ENCODE peak calls at places on chromosome 22, in ten cellular contexts. One of them, this sample, is unnamed.
A peak's percentile ranks its signal among the peaks of the same experiment; 100 is the strongest.

GRCh38 chr22:46267431-46268279 is at the start of gene TTC38:
- DNase-seq in GM23248: peak; percentile 87
- DNase-seq in thoracic aorta: peak; percentile 64
- DNase-seq in mammary epithelial cell: peak; percentile 68
- DNase-seq in colonic mucosa: peak; percentile 96
- DNase-seq in aorta: peak; percentile 96
- DNase-seq in heart right ventricle: peak; percentile 96
- DNase-seq in ovary: peak; percentile 91
- DNase-seq in cardiac muscle cell: peak; percentile 90
- DNase-seq in spleen: peak; percentile 94
- DNase-seq in this sample: no peak

GRCh38 chr22:43053176-43053575 is 36.0 kb downstream of the TTLL1 start:
- DNase-seq in aorta: no peak
- DNase-seq in ovary: no peak
- DNase-seq in thoracic aorta: no peak
- DNase-seq in spleen: no peak
- DNase-seq in mammary epithelial cell: no peak
- DNase-seq in GM23248: no peak
- DNase-seq in heart right ventricle: no peak
- DNase-seq in colonic mucosa: no peak
- DNase-seq in cardiac muscle cell: no peak
- DNase-seq in this sample: peak; percentile 37

GRCh38 chr22:41579997-41580355 is 9.7 kb downstream of the PMM1 start:
- DNase-seq in thoracic aorta: no peak
- DNase-seq in aorta: no peak
- DNase-seq in ovary: no peak
- DNase-seq in cardiac muscle cell: no peak
- DNase-seq in spleen: no peak
- DNase-seq in colonic mucosa: no peak
- DNase-seq in heart right ventricle: no peak
- DNase-seq in mammary epithelial cell: no peak
- DNase-seq in GM23248: no peak
- DNase-seq in this sample: no peak

GRCh38 chr22:35126993-35127392 is 61.0 kb downstream of the ISX start:
- DNase-seq in GM23248: no peak
- DNase-seq in ovary: no peak
- DNase-seq in thoracic aorta: no peak
- DNase-seq in mammary epithelial cell: no peak
- DNase-seq in colonic mucosa: no peak
- DNase-seq in cardiac muscle cell: no peak
- DNase-seq in heart right ventricle: no peak
- DNase-seq in aorta: no peak
- DNase-seq in spleen: no peak
- DNase-seq in this sample: no peak

GRCh38 chr22:45631140-45631539 is 40.5 kb upstream of the ATXN10 start:
- DNase-seq in mammary epithelial cell: no peak
- DNase-seq in ovary: no peak
- DNase-seq in cardiac muscle cell: no peak
- DNase-seq in spleen: peak; percentile 25
- DNase-seq in aorta: no peak
- DNase-seq in thoracic aorta: no peak
- DNase-seq in heart right ventricle: no peak
- DNase-seq in colonic mucosa: no peak
- DNase-seq in GM23248: no peak
- DNase-seq in this sample: no peak

GRCh38 chr22:36087784-36088183 is 59.2 kb upstream of the RBFOX2 start:
- DNase-seq in colonic mucosa: no peak
- DNase-seq in heart right ventricle: no peak
- DNase-seq in ovary: no peak
- DNase-seq in aorta: no peak
- DNase-seq in thoracic aorta: no peak
- DNase-seq in spleen: no peak
- DNase-seq in mammary epithelial cell: no peak
- DNase-seq in GM23248: no peak
- DNase-seq in cardiac muscle cell: no peak
- DNase-seq in this sample: no peak

GRCh38 chr22:38871360-38872171 is 450 bp downstream of the CBX6 start:
- DNase-seq in cardiac muscle cell: peak; percentile 25
- DNase-seq in GM23248: peak; percentile 64
- DNase-seq in spleen: peak; percentile 85
- DNase-seq in mammary epithelial cell: peak; percentile 25
- DNase-seq in heart right ventricle: no peak
- DNase-seq in aorta: no peak
- DNase-seq in ovary: peak; percentile 47
- DNase-seq in colonic mucosa: no peak
- DNase-seq in thoracic aorta: no peak
- DNase-seq in this sample: no peak

GRCh38 chr22:31866918-31867317 is 77.4 kb upstream of the YWHAH start:
- DNase-seq in heart right ventricle: no peak
- DNase-seq in ovary: no peak
- DNase-seq in cardiac muscle cell: no peak
- DNase-seq in colonic mucosa: no peak
- DNase-seq in spleen: no peak
- DNase-seq in GM23248: no peak
- DNase-seq in thoracic aorta: no peak
- DNase-seq in mammary epithelial cell: no peak
- DNase-seq in aorta: no peak
- DNase-seq in this sample: no peak

DNA sequence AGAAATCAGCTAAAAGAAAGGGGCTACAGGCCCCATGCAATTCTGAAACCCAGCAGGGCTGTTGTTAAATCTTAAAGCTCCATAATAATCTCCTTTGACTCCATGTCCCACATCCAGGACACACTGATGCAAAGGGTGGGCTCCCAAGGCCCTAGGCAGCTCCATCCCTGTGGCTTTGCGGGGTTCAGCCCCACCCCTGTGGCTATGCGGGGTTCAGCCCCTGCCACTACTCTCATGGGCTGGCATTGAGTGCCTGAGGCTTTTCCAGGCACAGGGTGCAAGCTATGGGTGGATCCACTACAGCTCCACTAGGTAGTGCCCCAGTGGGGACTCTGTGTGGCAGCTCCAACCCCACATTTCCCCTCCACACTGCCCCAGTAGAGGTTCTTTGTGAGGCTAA is 8.7 kb upstream of the ZNF280A start:
- DNase-seq in heart right ventricle: no peak
- DNase-seq in ovary: no peak
- DNase-seq in colonic mucosa: no peak
- DNase-seq in aorta: no peak
- DNase-seq in thoracic aorta: no peak
- DNase-seq in cardiac muscle cell: no peak
- DNase-seq in spleen: no peak
- DNase-seq in mammary epithelial cell: no peak
- DNase-seq in GM23248: no peak
- DNase-seq in this sample: no peak
- H3K4me1 ChIP-seq in heart right ventricle: no peaks in the 10 kb centered on the region
- H3K4me1 ChIP-seq in ovary: no peaks in the 10 kb centered on the region
- H3K4me1 ChIP-seq in colonic mucosa: no peaks in the 10 kb centered on the region
- H3K4me1 ChIP-seq in aorta: no peaks in the 10 kb centered on the region
- H3K4me1 ChIP-seq in thoracic aorta: no peaks in the 10 kb centered on the region
- H3K4me1 ChIP-seq in cardiac muscle cell: no peaks in the 10 kb centered on the region
- H3K4me1 ChIP-seq in spleen: no peaks in the 10 kb centered on the region
- H3K4me1 ChIP-seq in mammary epithelial cell: no peaks in the 10 kb centered on the region
- H3K4me1 ChIP-seq in GM23248: no peaks in the 10 kb centered on the region
- H3K4me1 ChIP-seq in this sample: no peaks in the 10 kb centered on the region

GRCh38 chr22:20173720-20174119 is 22.9 kb upstream of the CCDC188 start:
- DNase-seq in GM23248: no peak
- DNase-seq in spleen: no peak
- DNase-seq in cardiac muscle cell: no peak
- DNase-seq in mammary epithelial cell: no peak
- DNase-seq in ovary: no peak
- DNase-seq in thoracic aorta: no peak
- DNase-seq in colonic mucosa: no peak
- DNase-seq in aorta: no peak
- DNase-seq in heart right ventricle: no peak
- DNase-seq in this sample: no peak

GRCh38 chr22:20176421-20177060 is 25.7 kb upstream of the CCDC188 start:
- DNase-seq in aorta: no peak
- DNase-seq in mammary epithelial cell: no peak
- DNase-seq in colonic mucosa: no peak
- DNase-seq in GM23248: no peak
- DNase-seq in thoracic aorta: no peak
- DNase-seq in cardiac muscle cell: no peak
- DNase-seq in heart right ventricle: no peak
- DNase-seq in ovary: no peak
- DNase-seq in spleen: no peak
- DNase-seq in this sample: no peak

GRCh38 chr22:20177217-20177911 is 26.5 kb upstream of the CCDC188 start:
- DNase-seq in cardiac muscle cell: no peak
- DNase-seq in GM23248: no peak
- DNase-seq in spleen: no peak
- DNase-seq in ovary: no peak
- DNase-seq in colonic mucosa: no peak
- DNase-seq in mammary epithelial cell: no peak
- DNase-seq in thoracic aorta: no peak
- DNase-seq in aorta: no peak
- DNase-seq in heart right ventricle: no peak
- DNase-seq in this sample: no peak

GRCh38 chr22:20174785-20175596 is 24.1 kb upstream of the CCDC188 start:
- DNase-seq in thoracic aorta: no peak
- DNase-seq in spleen: no peak
- DNase-seq in GM23248: peak; percentile 25
- DNase-seq in mammary epithelial cell: no peak
- DNase-seq in cardiac muscle cell: peak; percentile 13
- DNase-seq in heart right ventricle: no peak
- DNase-seq in ovary: no peak
- DNase-seq in colonic mucosa: no peak
- DNase-seq in aorta: no peak
- DNase-seq in this sample: no peak

DNA sequence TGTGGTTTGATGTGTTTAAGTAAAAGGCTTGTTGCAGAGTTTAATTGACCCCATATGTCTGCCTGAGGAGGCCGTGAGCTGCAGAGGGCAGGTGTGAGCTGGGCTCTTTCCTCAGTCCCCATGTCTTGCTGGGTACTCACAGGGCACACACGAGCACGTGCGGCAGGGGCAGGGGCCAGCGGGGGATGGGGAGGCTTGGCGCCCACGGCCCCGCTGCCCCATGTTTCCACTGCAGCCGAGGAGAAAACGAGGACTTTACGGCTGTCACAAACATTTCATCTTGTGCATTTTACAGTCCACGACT is 24.7 kb upstream of the CCDC188 start:
- DNase-seq in heart right ventricle: no peak
- DNase-seq in thoracic aorta: no peak
- DNase-seq in aorta: no peak
- DNase-seq in GM23248: peak; percentile 25
- DNase-seq in cardiac muscle cell: no peak
- DNase-seq in spleen: no peak
- DNase-seq in mammary epithelial cell: no peak
- DNase-seq in colonic mucosa: no peak
- DNase-seq in ovary: no peak
- DNase-seq in this sample: no peak
- H3K36me3 ChIP-seq in heart right ventricle: no peaks in the 10 kb centered on the region
- H3K36me3 ChIP-seq in thoracic aorta: no peaks in the 10 kb centered on the region
- H3K36me3 ChIP-seq in aorta: no peaks in the 10 kb centered on the region
- H3K36me3 ChIP-seq in GM23248: no peaks in the 10 kb centered on the region
- H3K36me3 ChIP-seq in cardiac muscle cell: no peaks in the 10 kb centered on the region
- H3K36me3 ChIP-seq in spleen: no peaks in the 10 kb centered on the region
- H3K36me3 ChIP-seq in mammary epithelial cell: no peaks in the 10 kb centered on the region
- H3K36me3 ChIP-seq in colonic mucosa: no peaks in the 10 kb centered on the region
- H3K36me3 ChIP-seq in ovary: no peaks in the 10 kb centered on the region
- H3K36me3 ChIP-seq in this sample: no peaks in the 10 kb centered on the region

DNA sequence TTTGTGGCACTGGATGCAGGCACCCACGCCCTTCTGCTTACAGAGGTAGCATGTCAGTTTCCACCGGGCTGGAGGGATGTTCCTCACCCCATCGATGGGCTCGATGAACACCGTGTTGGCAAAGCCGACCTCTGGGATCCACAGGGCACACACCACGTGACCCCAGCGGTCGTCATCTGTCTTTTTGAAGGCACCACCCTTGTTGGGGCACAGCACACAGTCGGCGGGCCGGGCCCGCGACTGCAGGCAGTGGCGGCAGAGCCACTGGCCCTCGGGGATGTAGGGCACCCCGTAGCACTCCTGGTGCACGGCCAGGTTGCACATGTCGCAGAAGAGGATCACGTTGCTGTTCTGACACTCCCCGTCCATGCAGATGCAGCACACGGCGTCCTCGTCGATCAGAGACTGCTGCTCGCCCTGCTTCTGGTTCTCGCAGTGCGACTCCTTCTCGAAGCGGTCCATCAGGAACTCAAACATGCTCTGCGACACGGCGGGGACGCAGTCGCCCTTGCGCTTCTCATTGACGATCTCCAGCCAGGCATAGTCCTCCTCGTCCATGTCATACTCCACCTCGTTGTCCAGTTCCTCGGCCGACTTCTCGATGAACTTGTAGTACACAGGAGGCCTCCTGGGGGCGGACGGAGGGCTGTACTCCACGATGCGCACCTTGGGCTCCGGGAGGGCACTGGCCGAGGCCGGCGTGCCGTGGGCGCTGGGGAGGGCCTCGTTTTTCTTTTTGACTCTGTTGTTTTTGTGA is 4.2 kb downstream of the BRD1 start:
- DNase-seq in thoracic aorta: no peak
- DNase-seq in GM23248: no peak
- DNase-seq in colonic mucosa: no peak
- DNase-seq in cardiac muscle cell: no peak
- DNase-seq in aorta: no peak
- DNase-seq in spleen: no peak
- DNase-seq in mammary epithelial cell: no peak
- DNase-seq in ovary: no peak
- DNase-seq in heart right ventricle: no peak
- DNase-seq in this sample: no peak
- H3K4me1 ChIP-seq in thoracic aorta: peaks cover 55% of the 10 kb centered on the region
- H3K4me1 ChIP-seq in GM23248: peaks cover 14% of the 10 kb centered on the region
- H3K4me1 ChIP-seq in colonic mucosa: peaks cover 12% of the 10 kb centered on the region
- H3K4me1 ChIP-seq in cardiac muscle cell: peaks cover 17% of the 10 kb centered on the region
- H3K4me1 ChIP-seq in aorta: no peaks in the 10 kb centered on the region
- H3K4me1 ChIP-seq in spleen: peaks cover 76% of the 10 kb centered on the region
- H3K4me1 ChIP-seq in mammary epithelial cell: peaks cover 25% of the 10 kb centered on the region
- H3K4me1 ChIP-seq in ovary: peaks cover 36% of the 10 kb centered on the region
- H3K4me1 ChIP-seq in heart right ventricle: peaks cover 67% of the 10 kb centered on the region
- H3K4me1 ChIP-seq in this sample: peaks cover 4% of the 10 kb centered on the region

GRCh38 chr22:40432625-40433024 is 62.2 kb downstream of the SGSM3 start:
- DNase-seq in cardiac muscle cell: no peak
- DNase-seq in colonic mucosa: no peak
- DNase-seq in ovary: no peak
- DNase-seq in aorta: no peak
- DNase-seq in heart right ventricle: no peak
- DNase-seq in GM23248: no peak
- DNase-seq in thoracic aorta: no peak
- DNase-seq in mammary epithelial cell: no peak
- DNase-seq in spleen: no peak
- DNase-seq in this sample: no peak

GRCh38 chr22:40434101-40434500 is 63.7 kb downstream of the SGSM3 start:
- DNase-seq in ovary: no peak
- DNase-seq in colonic mucosa: no peak
- DNase-seq in cardiac muscle cell: no peak
- DNase-seq in GM23248: peak; percentile 57
- DNase-seq in thoracic aorta: no peak
- DNase-seq in heart right ventricle: no peak
- DNase-seq in mammary epithelial cell: no peak
- DNase-seq in aorta: no peak
- DNase-seq in spleen: no peak
- DNase-seq in this sample: no peak

GRCh38 chr22:40434745-40435144 is 64.4 kb downstream of the SGSM3 start:
- DNase-seq in mammary epithelial cell: no peak
- DNase-seq in ovary: no peak
- DNase-seq in cardiac muscle cell: no peak
- DNase-seq in aorta: no peak
- DNase-seq in thoracic aorta: no peak
- DNase-seq in GM23248: no peak
- DNase-seq in heart right ventricle: no peak
- DNase-seq in spleen: no peak
- DNase-seq in colonic mucosa: no peak
- DNase-seq in this sample: no peak

GRCh38 chr22:40431021-40431420 is 60.6 kb downstream of the SGSM3 start:
- DNase-seq in ovary: no peak
- DNase-seq in cardiac muscle cell: no peak
- DNase-seq in thoracic aorta: no peak
- DNase-seq in mammary epithelial cell: no peak
- DNase-seq in colonic mucosa: no peak
- DNase-seq in GM23248: no peak
- DNase-seq in aorta: no peak
- DNase-seq in heart right ventricle: no peak
- DNase-seq in spleen: no peak
- DNase-seq in this sample: no peak

GRCh38 chr22:40432167-40432566 is 61.8 kb downstream of the SGSM3 start:
- DNase-seq in spleen: no peak
- DNase-seq in thoracic aorta: no peak
- DNase-seq in GM23248: no peak
- DNase-seq in heart right ventricle: no peak
- DNase-seq in mammary epithelial cell: no peak
- DNase-seq in aorta: no peak
- DNase-seq in ovary: no peak
- DNase-seq in cardiac muscle cell: no peak
- DNase-seq in colonic mucosa: no peak
- DNase-seq in this sample: no peak
- H3K36me3 ChIP-seq in spleen: no peaks in the 10 kb centered on the region
- H3K36me3 ChIP-seq in thoracic aorta: peaks cover 24% of the 10 kb centered on the region
- H3K36me3 ChIP-seq in GM23248: peaks cover 15% of the 10 kb centered on the region
- H3K36me3 ChIP-seq in heart right ventricle: peaks cover 71% of the 10 kb centered on the region
- H3K36me3 ChIP-seq in mammary epithelial cell: peaks cover 6% of the 10 kb centered on the region
- H3K36me3 ChIP-seq in aorta: peaks cover 5% of the 10 kb centered on the region
- H3K36me3 ChIP-seq in ovary: no peaks in the 10 kb centered on the region
- H3K36me3 ChIP-seq in cardiac muscle cell: peaks cover 11% of the 10 kb centered on the region
- H3K36me3 ChIP-seq in colonic mucosa: peaks cover 6% of the 10 kb centered on the region
- H3K36me3 ChIP-seq in this sample: peaks cover 6% of the 10 kb centered on the region